ENCODE peak calls at places on chromosomes 6 and 20, in nine cellular contexts. N, Y, T, B, X, K, V, Q and H are unnamed samples.
A peak's percentile ranks its signal among the peaks of the same experiment; 100 is the strongest.

GRCh38 chr20:62838511-62838910 is 21.7 kb downstream of the COL9A3 start:
- DNase-seq in T (no peak), Y (no peak), B (no peak), N (no peak), V (no peak), X (no peak), Q (no peak), K (no peak), H (no peak)

GRCh38 chr6:155117266-155117665 is 122.2 kb downstream of the TIAM2 start:
- DNase-seq in V (no peak), X (peak; percentile 74), T (peak; percentile 38), N (no peak), Q (no peak), Y (peak; percentile 36), B (no peak), K (peak; percentile 57), H (no peak)

GRCh38 chr6:122669418-122669817 is 59.2 kb downstream of the PKIB start:
- DNase-seq in T (no peak), V (no peak), X (no peak), B (no peak), N (no peak), Y (no peak), K (no peak), Q (no peak), H (no peak)

GRCh38 chr20:52748235-52748950 is 223.8 kb upstream of the TSHZ2 start:
- DNase-seq in B (no peak), K (no peak), Q (no peak), V (no peak), T (no peak), N (no peak), Y (no peak), X (no peak), H (no peak)

GRCh38 chr6:130617658-130618057 is 209.5 kb upstream of the SMLR1 start:
- DNase-seq in K (no peak), Q (no peak), X (no peak), Y (no peak), T (no peak), N (no peak), B (no peak), V (no peak), H (no peak)

GRCh38 chr6:446418-447366 is 55.1 kb downstream of the IRF4 start:
- DNase-seq in V (peak; percentile 66), B (peak; percentile 64), Q (peak; percentile 62), K (no peak), X (no peak), T (no peak), Y (no peak), N (no peak), H (no peak)

GRCh38 chr6:87100216-87100615 is 5.3 kb upstream of the CGA start:
- DNase-seq in X (no peak), Q (no peak), K (no peak), N (no peak), B (no peak), T (no peak), Y (no peak), V (no peak), H (no peak)

GRCh38 chr6:41200296-41200900 is 551 bp downstream of the TREML2 start:
- DNase-seq in B (no peak), V (no peak), K (no peak), Q (peak; percentile 21), T (no peak), X (peak; percentile 46), Y (no peak), N (no peak), H (no peak)

GRCh38 chr20:10505320-10506226 is 70.5 kb downstream of the SLX4IP start:
- DNase-seq in B (no peak), Y (no peak), K (no peak), T (peak; percentile 74), X (no peak), V (no peak), N (no peak), Q (no peak), H (no peak)

GRCh38 chr20:61436674-61437279 is 184.7 kb downstream of the CDH4 start:
- DNase-seq in N (no peak), V (no peak), Q (no peak), Y (peak; percentile 8), X (peak; percentile 97), B (no peak), K (no peak), T (peak; percentile 86), H (no peak)

GRCh38 chr20:5662769-5663168 is 87.4 kb upstream of the SHLD1 start:
- DNase-seq in Q (no peak), N (no peak), X (no peak), Y (no peak), B (no peak), T (no peak), K (no peak), V (no peak), H (no peak)

GRCh38 chr6:40443842-40444241 is 143.3 kb downstream of the LRFN2 start:
- DNase-seq in N (no peak), X (no peak), K (no peak), T (no peak), B (no peak), Y (no peak), V (no peak), Q (no peak), H (no peak)

GRCh38 chr6:141488466-141488865 is 644.3 kb upstream of the GJE1 start:
- DNase-seq in B (no peak), X (no peak), N (no peak), V (no peak), Y (no peak), T (no peak), Q (no peak), K (no peak), H (no peak)